ENCODE peak calls at places on chromosome 21, in nine cellular contexts. One of them, this sample, is unnamed.
A peak's percentile ranks its signal among the peaks of the same experiment; 100 is the strongest.

GRCh38 chr21:35394634-35395369 is 345.7 kb upstream of the RUNX1 start:
- DNase-seq in GM23248: no peak
- DNase-seq in amygdala: no peak
- DNase-seq in cardiac fibroblast: peak; percentile 4
- DNase-seq in H7: no peak
- DNase-seq in substantia nigra: no peak
- DNase-seq in activated CD4-positive, CD25-positive, alpha-beta regulatory T cell: no peak
- DNase-seq in B cell: no peak
- DNase-seq in cerebellum: no peak
- DNase-seq in this sample: no peak

GRCh38 chr21:17697474-17697873 is 84.8 kb upstream of the BTG3 start:
- DNase-seq in GM23248: no peak
- DNase-seq in amygdala: no peak
- DNase-seq in cardiac fibroblast: no peak
- DNase-seq in H7: no peak
- DNase-seq in substantia nigra: no peak
- DNase-seq in activated CD4-positive, CD25-positive, alpha-beta regulatory T cell: no peak
- DNase-seq in B cell: no peak
- DNase-seq in cerebellum: no peak
- DNase-seq in this sample: no peak

GRCh38 chr21:44722701-44723100 is 11.3 kb upstream of the TSPEAR start:
- DNase-seq in GM23248: no peak
- DNase-seq in amygdala: no peak
- DNase-seq in cardiac fibroblast: no peak
- DNase-seq in H7: peak; percentile 56
- DNase-seq in substantia nigra: no peak
- DNase-seq in activated CD4-positive, CD25-positive, alpha-beta regulatory T cell: no peak
- DNase-seq in B cell: no peak
- DNase-seq in cerebellum: no peak
- DNase-seq in this sample: no peak

GRCh38 chr21:43835061-43835460 is 30.0 kb upstream of the AGPAT3 start:
- DNase-seq in GM23248: no peak
- DNase-seq in amygdala: no peak
- DNase-seq in cardiac fibroblast: no peak
- DNase-seq in H7: peak; percentile 57
- DNase-seq in substantia nigra: no peak
- DNase-seq in activated CD4-positive, CD25-positive, alpha-beta regulatory T cell: no peak
- DNase-seq in B cell: no peak
- DNase-seq in cerebellum: no peak
- DNase-seq in this sample: no peak

GRCh38 chr21:35024475-35024874 is 24.6 kb downstream of the RUNX1 start:
- DNase-seq in GM23248: no peak
- DNase-seq in amygdala: no peak
- DNase-seq in cardiac fibroblast: no peak
- DNase-seq in H7: no peak
- DNase-seq in substantia nigra: no peak
- DNase-seq in activated CD4-positive, CD25-positive, alpha-beta regulatory T cell: no peak
- DNase-seq in B cell: no peak
- DNase-seq in cerebellum: no peak
- DNase-seq in this sample: no peak

GRCh38 chr21:30340714-30341573 is 3.5 kb upstream of the KRTAP27-1 start:
- DNase-seq in GM23248: peak; percentile 51
- DNase-seq in amygdala: no peak
- DNase-seq in cardiac fibroblast: peak; percentile 61
- DNase-seq in H7: peak; percentile 22
- DNase-seq in substantia nigra: no peak
- DNase-seq in activated CD4-positive, CD25-positive, alpha-beta regulatory T cell: peak; percentile 2
- DNase-seq in B cell: no peak
- DNase-seq in cerebellum: no peak
- DNase-seq in this sample: peak; percentile 53

GRCh38 chr21:36010801-36011200 is 49.5 kb downstream of the SETD4 start:
- DNase-seq in GM23248: no peak
- DNase-seq in amygdala: no peak
- DNase-seq in cardiac fibroblast: no peak
- DNase-seq in H7: no peak
- DNase-seq in substantia nigra: no peak
- DNase-seq in activated CD4-positive, CD25-positive, alpha-beta regulatory T cell: no peak
- DNase-seq in B cell: no peak
- DNase-seq in cerebellum: no peak
- DNase-seq in this sample: no peak

GRCh38 chr21:15004721-15005370 is 60.0 kb downstream of the NRIP1 start:
- DNase-seq in GM23248: peak; percentile 67
- DNase-seq in amygdala: no peak
- DNase-seq in cardiac fibroblast: peak; percentile 60
- DNase-seq in H7: no peak
- DNase-seq in substantia nigra: no peak
- DNase-seq in activated CD4-positive, CD25-positive, alpha-beta regulatory T cell: no peak
- DNase-seq in B cell: no peak
- DNase-seq in cerebellum: no peak
- DNase-seq in this sample: no peak

GRCh38 chr21:45841033-45841432 is 140.5 kb upstream of the COL6A1 start:
- DNase-seq in GM23248: no peak
- DNase-seq in amygdala: no peak
- DNase-seq in cardiac fibroblast: peak; percentile 13
- DNase-seq in H7: no peak
- DNase-seq in substantia nigra: no peak
- DNase-seq in activated CD4-positive, CD25-positive, alpha-beta regulatory T cell: no peak
- DNase-seq in B cell: no peak
- DNase-seq in cerebellum: no peak
- DNase-seq in this sample: no peak

GRCh38 chr21:28949318-28949717 is 43.4 kb downstream of the LTN1 start:
- DNase-seq in GM23248: no peak
- DNase-seq in amygdala: no peak
- DNase-seq in cardiac fibroblast: no peak
- DNase-seq in H7: no peak
- DNase-seq in substantia nigra: no peak
- DNase-seq in activated CD4-positive, CD25-positive, alpha-beta regulatory T cell: no peak
- DNase-seq in B cell: no peak
- DNase-seq in cerebellum: no peak
- DNase-seq in this sample: no peak

GRCh38 chr21:45833437-45833836 is 148.1 kb upstream of the COL6A1 start:
- DNase-seq in GM23248: peak; percentile 17
- DNase-seq in amygdala: peak; percentile 59
- DNase-seq in cardiac fibroblast: no peak
- DNase-seq in H7: peak; percentile 40
- DNase-seq in substantia nigra: no peak
- DNase-seq in activated CD4-positive, CD25-positive, alpha-beta regulatory T cell: no peak
- DNase-seq in B cell: no peak
- DNase-seq in cerebellum: no peak
- DNase-seq in this sample: no peak

GRCh38 chr21:35189077-35189863 is 140.2 kb upstream of the RUNX1 start:
- DNase-seq in GM23248: peak; percentile 87
- DNase-seq in amygdala: no peak
- DNase-seq in cardiac fibroblast: peak; percentile 70
- DNase-seq in H7: no peak
- DNase-seq in substantia nigra: no peak
- DNase-seq in activated CD4-positive, CD25-positive, alpha-beta regulatory T cell: no peak
- DNase-seq in B cell: no peak
- DNase-seq in cerebellum: no peak
- DNase-seq in this sample: peak; percentile 67

GRCh38 chr21:16310191-16310590 is 580.4 kb downstream of the USP25 start:
- DNase-seq in GM23248: no peak
- DNase-seq in amygdala: no peak
- DNase-seq in cardiac fibroblast: no peak
- DNase-seq in H7: no peak
- DNase-seq in substantia nigra: no peak
- DNase-seq in activated CD4-positive, CD25-positive, alpha-beta regulatory T cell: no peak
- DNase-seq in B cell: no peak
- DNase-seq in cerebellum: no peak
- DNase-seq in this sample: no peak

GRCh38 chr21:23475518-23476189 is 2131.6 kb downstream of the MRPL39 start:
- DNase-seq in GM23248: no peak
- DNase-seq in amygdala: no peak
- DNase-seq in cardiac fibroblast: peak; percentile 0
- DNase-seq in H7: no peak
- DNase-seq in substantia nigra: no peak
- DNase-seq in activated CD4-positive, CD25-positive, alpha-beta regulatory T cell: no peak
- DNase-seq in B cell: no peak
- DNase-seq in cerebellum: no peak
- DNase-seq in this sample: peak; percentile 17

GRCh38 chr21:38166214-38166547 is 90.6 kb upstream of the KCNJ15 start:
- DNase-seq in GM23248: peak; percentile 12
- DNase-seq in amygdala: no peak
- DNase-seq in cardiac fibroblast: no peak
- DNase-seq in H7: no peak
- DNase-seq in substantia nigra: no peak
- DNase-seq in activated CD4-positive, CD25-positive, alpha-beta regulatory T cell: no peak
- DNase-seq in B cell: no peak
- DNase-seq in cerebellum: no peak
- DNase-seq in this sample: no peak

GRCh38 chr21:37358392-37358791 is 8.2 kb upstream of the DYRK1A start:
- DNase-seq in GM23248: no peak
- DNase-seq in amygdala: no peak
- DNase-seq in cardiac fibroblast: peak; percentile 38
- DNase-seq in H7: no peak
- DNase-seq in substantia nigra: no peak
- DNase-seq in activated CD4-positive, CD25-positive, alpha-beta regulatory T cell: no peak
- DNase-seq in B cell: no peak
- DNase-seq in cerebellum: no peak
- DNase-seq in this sample: peak; percentile 39

GRCh38 chr21:46057111-46057709 is 40.7 kb upstream of the COL6A2 start:
- DNase-seq in GM23248: no peak
- DNase-seq in amygdala: no peak
- DNase-seq in cardiac fibroblast: no peak
- DNase-seq in H7: peak; percentile 63
- DNase-seq in substantia nigra: no peak
- DNase-seq in activated CD4-positive, CD25-positive, alpha-beta regulatory T cell: no peak
- DNase-seq in B cell: no peak
- DNase-seq in cerebellum: no peak
- DNase-seq in this sample: no peak

GRCh38 chr21:26116456-26117011 is 54.0 kb downstream of the APP start:
- DNase-seq in GM23248: peak; percentile 80
- DNase-seq in amygdala: no peak
- DNase-seq in cardiac fibroblast: peak; percentile 46
- DNase-seq in H7: no peak
- DNase-seq in substantia nigra: no peak
- DNase-seq in activated CD4-positive, CD25-positive, alpha-beta regulatory T cell: no peak
- DNase-seq in B cell: no peak
- DNase-seq in cerebellum: peak; percentile 17
- DNase-seq in this sample: peak; percentile 48

GRCh38 chr21:44732263-44732662 is 20.9 kb upstream of the TSPEAR start:
- DNase-seq in GM23248: no peak
- DNase-seq in amygdala: no peak
- DNase-seq in cardiac fibroblast: no peak
- DNase-seq in H7: peak; percentile 36
- DNase-seq in substantia nigra: no peak
- DNase-seq in activated CD4-positive, CD25-positive, alpha-beta regulatory T cell: no peak
- DNase-seq in B cell: no peak
- DNase-seq in cerebellum: no peak
- DNase-seq in this sample: no peak

GRCh38 chr21:30257773-30258172 is 25.0 kb downstream of the KRTAP24-1 start:
- DNase-seq in GM23248: peak; percentile 69
- DNase-seq in amygdala: no peak
- DNase-seq in cardiac fibroblast: peak; percentile 75
- DNase-seq in H7: peak; percentile 24
- DNase-seq in substantia nigra: no peak
- DNase-seq in activated CD4-positive, CD25-positive, alpha-beta regulatory T cell: no peak
- DNase-seq in B cell: no peak
- DNase-seq in cerebellum: no peak
- DNase-seq in this sample: peak; percentile 78

GRCh38 chr21:35079181-35079580 is 30.1 kb upstream of the RUNX1 start:
- DNase-seq in GM23248: no peak
- DNase-seq in amygdala: no peak
- DNase-seq in cardiac fibroblast: no peak
- DNase-seq in H7: no peak
- DNase-seq in substantia nigra: no peak
- DNase-seq in activated CD4-positive, CD25-positive, alpha-beta regulatory T cell: no peak
- DNase-seq in B cell: no peak
- DNase-seq in cerebellum: no peak
- DNase-seq in this sample: no peak

GRCh38 chr21:32940079-32941014 is 85.4 kb upstream of the OLIG2 start:
- DNase-seq in GM23248: peak; percentile 65
- DNase-seq in amygdala: peak; percentile 36
- DNase-seq in cardiac fibroblast: peak; percentile 63
- DNase-seq in H7: peak; percentile 50
- DNase-seq in substantia nigra: no peak
- DNase-seq in activated CD4-positive, CD25-positive, alpha-beta regulatory T cell: no peak
- DNase-seq in B cell: no peak
- DNase-seq in cerebellum: peak; percentile 47
- DNase-seq in this sample: peak; percentile 62

GRCh38 chr21:32308696-32309095 is 10.0 kb downstream of the MRAP start:
- DNase-seq in GM23248: no peak
- DNase-seq in amygdala: no peak
- DNase-seq in cardiac fibroblast: no peak
- DNase-seq in H7: no peak
- DNase-seq in substantia nigra: no peak
- DNase-seq in activated CD4-positive, CD25-positive, alpha-beta regulatory T cell: no peak
- DNase-seq in B cell: no peak
- DNase-seq in cerebellum: no peak
- DNase-seq in this sample: no peak

GRCh38 chr21:42806489-42807140 is 72.7 kb downstream of the WDR4 start:
- DNase-seq in GM23248: no peak
- DNase-seq in amygdala: no peak
- DNase-seq in cardiac fibroblast: no peak
- DNase-seq in H7: no peak
- DNase-seq in substantia nigra: no peak
- DNase-seq in activated CD4-positive, CD25-positive, alpha-beta regulatory T cell: no peak
- DNase-seq in B cell: no peak
- DNase-seq in cerebellum: no peak
- DNase-seq in this sample: no peak

GRCh38 chr21:45615145-45615711 is 28.3 kb upstream of the PCBP3 start:
- DNase-seq in GM23248: peak; percentile 67
- DNase-seq in amygdala: no peak
- DNase-seq in cardiac fibroblast: peak; percentile 34
- DNase-seq in H7: peak; percentile 48
- DNase-seq in substantia nigra: no peak
- DNase-seq in activated CD4-positive, CD25-positive, alpha-beta regulatory T cell: peak; percentile 54
- DNase-seq in B cell: peak; percentile 81
- DNase-seq in cerebellum: peak; percentile 36
- DNase-seq in this sample: peak; percentile 41

GRCh38 chr21:45207839-45208626 is 79.7 kb downstream of the POFUT2 start:
- DNase-seq in GM23248: no peak
- DNase-seq in amygdala: no peak
- DNase-seq in cardiac fibroblast: no peak
- DNase-seq in H7: no peak
- DNase-seq in substantia nigra: no peak
- DNase-seq in activated CD4-positive, CD25-positive, alpha-beta regulatory T cell: no peak
- DNase-seq in B cell: no peak
- DNase-seq in cerebellum: no peak
- DNase-seq in this sample: no peak

GRCh38 chr21:33259428-33259827 is 6.7 kb upstream of the IL10RB start:
- DNase-seq in GM23248: peak; percentile 48
- DNase-seq in amygdala: no peak
- DNase-seq in cardiac fibroblast: no peak
- DNase-seq in H7: no peak
- DNase-seq in substantia nigra: no peak
- DNase-seq in activated CD4-positive, CD25-positive, alpha-beta regulatory T cell: no peak
- DNase-seq in B cell: no peak
- DNase-seq in cerebellum: no peak
- DNase-seq in this sample: no peak

GRCh38 chr21:18987515-18988026 is 584.0 kb upstream of the TMPRSS15 start:
- DNase-seq in GM23248: no peak
- DNase-seq in amygdala: no peak
- DNase-seq in cardiac fibroblast: no peak
- DNase-seq in H7: no peak
- DNase-seq in substantia nigra: no peak
- DNase-seq in activated CD4-positive, CD25-positive, alpha-beta regulatory T cell: no peak
- DNase-seq in B cell: no peak
- DNase-seq in cerebellum: no peak
- DNase-seq in this sample: no peak

GRCh38 chr21:29481081-29481480 is 182.4 kb downstream of the BACH1 start:
- DNase-seq in GM23248: no peak
- DNase-seq in amygdala: no peak
- DNase-seq in cardiac fibroblast: no peak
- DNase-seq in H7: no peak
- DNase-seq in substantia nigra: no peak
- DNase-seq in activated CD4-positive, CD25-positive, alpha-beta regulatory T cell: no peak
- DNase-seq in B cell: no peak
- DNase-seq in cerebellum: no peak
- DNase-seq in this sample: no peak

GRCh38 chr21:35648512-35648911 is 411.8 kb downstream of the SETD4 start:
- DNase-seq in GM23248: no peak
- DNase-seq in amygdala: no peak
- DNase-seq in cardiac fibroblast: no peak
- DNase-seq in H7: no peak
- DNase-seq in substantia nigra: no peak
- DNase-seq in activated CD4-positive, CD25-positive, alpha-beta regulatory T cell: no peak
- DNase-seq in B cell: no peak
- DNase-seq in cerebellum: peak; percentile 17
- DNase-seq in this sample: no peak

This sample was measured in fibroblast of pulmonary artery.